ENCODE peak calls at places on chromosomes 4 and X, in four cellular contexts. A is HL-60, D is K562, F is GM12878. J is an unnamed sample.

GRCh38 chr4:83852085-83852451 is 316.2 kb downstream of the GPAT3 start:
- DNase-seq in A (no peak), D (no peak), F (no peak), J (no peak)

GRCh38 chr4:1973661-1974060 is 35.1 kb downstream of the NELFA start:
- DNase-seq in A (no peak), D (no peak), F (no peak), J (no peak)

GRCh38 chrX:118564498-118564897 is 68.9 kb downstream of the DOCK11 start:
- DNase-seq in A (no peak), D (no peak), F (no peak), J (no peak)

GRCh38 chr4:147122697-147123472 is 177.2 kb upstream of the TTC29 start:
- DNase-seq in A (no peak), D (no peak), F (no peak), J (no peak)

GRCh38 chrX:151724563-151725337 is 8.9 kb downstream of the FATE1 start:
- DNase-seq in A (no peak), D (no peak), F (no peak), J (no peak)

GRCh38 chr4:153407906-153408305 is 58.3 kb upstream of the TMEM131L start:
- DNase-seq in A (no peak), D (no peak), F (no peak), J (no peak)

GRCh38 chr4:158996669-158997074 is 106.2 kb upstream of the RAPGEF2 start:
- DNase-seq in A (no peak), D (no peak), F (no peak), J (no peak)

GRCh38 chr4:123986268-123986798 is 589.7 kb downstream of the SPRY1 start:
- DNase-seq in A (no peak), D (no peak), F (no peak), J (no peak)

GRCh38 chr4:12691168-12691567 is 793.0 kb downstream of the RAB28 start:
- DNase-seq in A (no peak), D (no peak), F (no peak), J (no peak)

GRCh38 chr4:39682133-39682532 is 15.8 kb upstream of the UBE2K start:
- DNase-seq in A (no peak), D (no peak), F (no peak), J (no peak)

GRCh38 chr4:95371457-95372179 is 177.2 kb downstream of the UNC5C start:
- DNase-seq in A (no peak), D (no peak), F (no peak), J (no peak)

GRCh38 chr4:187312299-187312698 is 588.6 kb upstream of the FAT1 start:
- DNase-seq in A (no peak), D (no peak), F (no peak), J (no peak)

GRCh38 chr4:85938902-85939301 is 421.0 kb downstream of the MAPK10 start:
- DNase-seq in A (no peak), D (no peak), F (no peak), J (no peak)

GRCh38 chrX:110045988-110046387 is 43.1 kb downstream of the TMEM164 start:
- DNase-seq in A (no peak), D (no peak), F (no peak), J (no peak)

GRCh38 chr4:113758361-113758760 is 3.2 kb downstream of the CAMK2D start:
- DNase-seq in A (no peak), D (no peak), F (no peak), J (no peak)

GRCh38 chrX:84046403-84046984 is 141.5 kb downstream of the RPS6KA6 start:
- DNase-seq in A (peak; percentile 18), D (peak; percentile 9), F (no peak), J (no peak)

GRCh38 chrX:24148535-24149345 is 789 bp upstream of the ZFX start:
- DNase-seq in A (peak; percentile 19), D (no peak), F (no peak), J (no peak)

GRCh38 chrX:106247162-106247561 is 79.1 kb downstream of the PWWP3B start:
- DNase-seq in A (no peak), D (no peak), F (no peak), J (no peak)

GRCh38 chr4:31461425-31461824 is 741.3 kb downstream of the PCDH7 start:
- DNase-seq in A (no peak), D (no peak), F (no peak), J (no peak)

GRCh38 chr4:92599044-92599443 is 295.3 kb downstream of the GRID2 start:
- DNase-seq in A (no peak), D (no peak), F (no peak), J (no peak)

GRCh38 chrX:152480269-152481212 is 29.4 kb upstream of the GABRA3 start:
- DNase-seq in A (no peak), D (no peak), F (no peak), J (no peak)

GRCh38 chr4:128601992-128602695 is 207.4 kb upstream of the JADE1 start:
- DNase-seq in A (no peak), D (peak; percentile 37), F (no peak), J (no peak)

GRCh38 chrX:49844622-49845021 is 15.5 kb downstream of the PAGE4 start:
- DNase-seq in A (no peak), D (no peak), F (no peak), J (no peak)

GRCh38 chr4:20474119-20474518 is 222.4 kb downstream of the SLIT2 start:
- DNase-seq in A (no peak), D (no peak), F (no peak), J (no peak)

GRCh38 chrX:132953358-132953757 is 5.1 kb downstream of the HS6ST2 start:
- DNase-seq in A (no peak), D (no peak), F (no peak), J (no peak)

GRCh38 chr4:73315091-73315490 is 56.5 kb upstream of the ANKRD17 start:
- DNase-seq in A (no peak), D (no peak), F (no peak), J (no peak)

GRCh38 chr4:27888523-27888922 is 1027.9 kb downstream of the STIM2 start:
- DNase-seq in A (no peak), D (no peak), F (no peak), J (no peak)

DNA sequence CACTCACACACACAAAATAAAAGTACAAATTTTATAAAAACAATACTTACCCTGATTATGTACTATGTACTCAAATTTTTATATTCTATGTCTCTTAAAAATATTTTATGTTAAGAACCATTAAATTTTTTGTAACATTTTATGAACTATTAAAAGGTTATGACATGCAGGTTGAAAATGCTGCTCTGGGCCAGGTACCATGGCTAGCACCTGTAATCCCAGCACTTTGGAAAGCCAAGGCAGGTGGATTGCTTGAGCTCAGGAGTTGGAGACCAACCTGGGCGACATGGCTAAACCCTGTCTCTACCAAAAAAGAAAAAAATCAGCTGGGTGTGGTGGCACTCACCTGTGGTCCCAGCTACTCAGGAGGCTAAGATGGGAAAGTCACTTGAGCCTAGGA is 29.4 kb upstream of the SPINK2 start:
- DNase-seq in A (no peak), D (no peak), F (no peak), J (no peak)
- TF ChIP-seq SPI1 in A (no peak), D (no peak), F (no peak), J (no peak)

GRCh38 chr4:164358400-164358799 is 395.5 kb upstream of the SMIM31 start:
- DNase-seq in A (no peak), D (no peak), F (no peak), J (no peak)

GRCh38 chr4:164359881-164360280 is 394.1 kb upstream of the SMIM31 start:
- DNase-seq in A (no peak), D (no peak), F (no peak), J (no peak)

GRCh38 chr4:164357957-164358356 is 396.0 kb upstream of the SMIM31 start:
- DNase-seq in A (no peak), D (no peak), F (no peak), J (no peak)
- TF ChIP-seq SPI1 in A (no peak), D (no peak), F (no peak), J (no peak)

DNA sequence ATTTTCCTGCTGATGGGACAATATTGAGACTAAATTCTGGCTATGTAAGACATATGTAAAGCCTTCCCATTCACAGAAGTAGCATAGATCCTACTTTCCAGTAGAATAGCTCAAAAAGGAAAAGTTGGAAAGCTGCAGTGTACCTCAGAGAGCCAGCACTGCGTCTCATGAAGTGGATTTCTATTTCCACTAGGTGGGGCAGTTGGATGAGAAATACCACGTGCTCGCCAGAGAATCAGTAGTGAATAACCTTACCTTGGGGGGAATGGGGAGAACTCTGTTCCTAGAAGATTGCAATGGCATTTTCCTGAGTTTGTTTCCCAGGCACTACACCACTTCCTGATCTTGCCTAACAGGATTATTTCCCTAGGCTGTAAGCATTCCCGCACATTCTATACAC is 907.1 kb downstream of the FSTL5 start:
- DNase-seq in A (peak; percentile 31), D (no peak), F (no peak), J (no peak)
- TF ChIP-seq SPI1 in A (no peak), D (no peak), F (no peak), J (no peak)

DNA sequence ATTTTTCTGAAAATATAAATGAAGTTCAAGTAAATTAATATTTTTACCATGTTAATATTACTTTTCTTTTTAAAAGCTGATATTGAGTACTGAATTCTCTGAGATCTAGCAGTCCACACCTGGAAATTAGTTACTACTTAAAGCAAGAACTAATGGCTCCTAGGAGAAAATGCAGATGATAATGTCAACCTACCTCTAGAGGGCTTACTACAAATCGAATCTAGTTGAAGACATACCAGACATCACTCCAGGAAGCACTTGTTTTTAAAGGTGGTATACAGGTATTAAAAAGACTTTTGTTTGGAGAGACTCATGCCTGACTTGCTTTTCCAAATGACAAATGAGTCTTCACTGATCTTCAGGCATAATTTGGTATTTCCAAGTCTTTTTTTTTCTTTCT is 516.4 kb upstream of the BOD1L1 start:
- DNase-seq in A (no peak), D (no peak), F (no peak), J (no peak)
- TF ChIP-seq SPI1 in A (no peak), D (no peak), F (no peak), J (no peak)

DNA sequence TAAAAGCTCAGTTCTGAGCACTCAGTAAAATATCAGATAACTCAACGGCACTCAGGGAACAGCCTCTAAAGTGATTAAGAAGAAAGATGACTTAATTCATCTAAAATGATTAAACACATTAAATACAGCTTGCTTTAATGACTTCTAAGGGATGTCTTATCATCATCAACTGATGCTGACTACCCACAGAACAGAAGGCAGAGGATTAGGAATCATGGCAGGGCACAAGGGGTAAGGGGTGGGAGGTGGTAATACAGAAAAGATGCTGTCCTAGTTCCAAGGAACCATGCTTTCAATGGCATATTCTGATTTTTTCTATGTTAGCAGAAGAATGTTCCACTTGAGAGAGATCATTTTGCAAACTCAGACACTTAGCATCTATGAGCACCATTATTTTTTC is 99.2 kb upstream of the CBR4 start:
- DNase-seq in A (no peak), D (no peak), F (no peak), J (no peak)
- TF ChIP-seq SPI1 in A (no peak), D (no peak), F (no peak), J (no peak)

GRCh38 chrX:40266490-40267333 is 169.0 kb upstream of the BCOR start:
- DNase-seq in A (peak; percentile 55), D (peak; percentile 68), F (no peak), J (peak; percentile 29)

GRCh38 chrX:40261955-40262596 is 164.3 kb upstream of the BCOR start:
- DNase-seq in A (no peak), D (peak; percentile 46), F (no peak), J (no peak)

GRCh38 chrX:40258909-40259308 is 161.2 kb upstream of the BCOR start:
- DNase-seq in A (no peak), D (peak; percentile 25), F (no peak), J (no peak)

GRCh38 chrX:40260123-40260751 is 162.5 kb upstream of the BCOR start:
- DNase-seq in A (peak; percentile 36), D (no peak), F (no peak), J (no peak)

GRCh38 chrX:40262641-40263560 is 165.1 kb upstream of the BCOR start:
- DNase-seq in A (no peak), D (no peak), F (no peak), J (no peak)
- TF ChIP-seq SPI1 in A (no peak), D (no peak), F (no peak), J (no peak)

J was measured in GM12891.